ENCODE peak calls at places on chromosomes 1 and 21, in nine cellular contexts. I is neural progenitor cell, H is mesothelial cell of epicardium, J is GM13976, A is dorsolateral prefrontal cortex, F is neural crest cell, N is tibial nerve, T is heart right ventricle, Q is brain microvascular endothelial cell. Y is an unnamed sample.

GRCh38 chr1:154594811-154595210 is 13.2 kb downstream of the ADAR start:
- DNase-seq in I (no peak), H (no peak), J (no peak), A (no peak), F (no peak), N (no peak), T (no peak), Q (no peak), Y (no peak)

GRCh38 chr1:8374812-8375211 is 56.9 kb downstream of the SLC45A1 start:
- DNase-seq in I (peak; percentile 55), H (no peak), J (no peak), A (no peak), F (no peak), N (no peak), T (peak; percentile 16), Q (peak; percentile 45), Y (no peak)

GRCh38 chr21:45048968-45049367 is 25.4 kb upstream of the ADARB1 start:
- DNase-seq in I (no peak), H (no peak), J (no peak), A (no peak), F (no peak), N (no peak), T (no peak), Q (no peak), Y (no peak)

GRCh38 chr1:95497566-95497965 is 263.6 kb downstream of the RWDD3 start:
- DNase-seq in I (no peak), H (no peak), J (no peak), A (no peak), F (no peak), N (no peak), T (no peak), Q (no peak), Y (no peak)

GRCh38 chr1:155957411-155957915 is 16.0 kb downstream of the RXFP4 start:
- DNase-seq in I (no peak), H (no peak), J (no peak), A (no peak), F (no peak), N (no peak), T (no peak), Q (no peak), Y (no peak)

GRCh38 chr1:53328490-53329182 is 766 bp upstream of the LRP8 start:
- DNase-seq in I (peak; percentile 72), H (no peak), J (no peak), A (no peak), F (no peak), N (no peak), T (no peak), Q (no peak), Y (no peak)

GRCh38 chr1:61053712-61054608 is 28.4 kb upstream of the NFIA start:
- DNase-seq in I (peak; percentile 49), H (no peak), J (no peak), A (peak; percentile 37), F (no peak), N (peak; percentile 17), T (peak; percentile 51), Q (no peak), Y (peak; percentile 63)

GRCh38 chr1:153658400-153659174 is at the start of gene SNAPIN:
- DNase-seq in I (peak; percentile 95), H (peak; percentile 88), J (peak; percentile 94), A (peak; percentile 83), F (peak; percentile 90), N (peak; percentile 88), T (peak; percentile 95), Q (peak; percentile 87), Y (peak; percentile 92)

GRCh38 chr1:154772611-154773515 is 97.2 kb downstream of the KCNN3 start:
- DNase-seq in I (peak; percentile 65), H (no peak), J (no peak), A (no peak), F (no peak), N (no peak), T (no peak), Q (no peak), Y (no peak)

GRCh38 chr1:32398401-32398800 is 4.2 kb upstream of the BSDC1 start:
- DNase-seq in I (no peak), H (no peak), J (no peak), A (no peak), F (no peak), N (no peak), T (no peak), Q (peak; percentile 18), Y (no peak)

DNA sequence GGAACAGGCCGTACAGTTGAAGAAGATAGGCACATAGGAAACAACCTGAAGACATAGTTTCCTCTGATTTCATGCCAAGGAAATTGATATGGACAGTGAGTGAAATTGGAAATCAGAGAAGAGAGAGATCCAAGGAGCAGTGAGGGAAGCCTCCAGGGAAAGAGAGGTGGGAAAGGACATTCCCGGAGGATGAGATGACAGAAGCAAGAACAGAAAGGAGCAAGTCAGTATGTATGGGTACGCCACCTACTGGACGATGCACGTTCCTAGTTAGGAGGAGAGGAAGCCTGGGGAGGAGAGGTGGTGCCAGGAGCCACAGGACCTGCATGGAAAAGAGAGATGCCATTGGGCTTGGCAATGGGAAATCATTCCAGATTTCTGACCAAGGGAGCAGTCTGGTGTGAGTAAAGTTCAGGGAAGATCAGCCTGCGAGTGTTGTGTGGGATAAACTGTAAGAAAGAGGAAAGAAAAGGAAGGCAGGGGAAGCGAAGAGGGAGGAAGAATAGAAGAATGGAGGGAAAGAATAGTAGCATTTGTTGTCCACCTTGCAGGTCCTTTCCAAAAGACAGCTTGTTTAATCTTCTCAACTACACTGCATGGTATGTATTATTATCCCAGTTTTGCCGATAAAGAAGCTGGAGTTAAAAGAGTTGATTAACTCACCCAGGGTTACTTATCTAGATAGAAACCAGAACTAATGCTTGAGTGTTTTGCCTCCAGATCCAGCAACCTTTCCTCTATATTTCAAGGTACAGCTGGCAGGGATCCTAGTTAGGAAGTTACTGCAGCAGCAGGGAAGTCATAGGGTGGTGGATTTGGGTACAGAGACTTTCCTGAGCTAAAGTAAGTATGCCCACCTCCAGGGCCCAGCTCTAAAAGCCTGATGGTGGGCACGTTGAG is 27.4 kb downstream of the C1orf116 start:
- DNase-seq in I (peak; percentile 78), H (no peak), J (peak; percentile 56), A (no peak), F (peak; percentile 62), N (peak; percentile 38), T (peak; percentile 45), Q (peak; percentile 69), Y (peak; percentile 59)
- TF ChIP-seq CTCF in I (peak; percentile 73), H (peak; percentile 51), J (peak; percentile 80), A (peak; percentile 63), F (peak; percentile 69), N (no peak), T (peak; percentile 56), Q (peak; percentile 92), Y (peak; percentile 74)

GRCh38 chr1:46034601-46035516 is 97.6 kb downstream of the PIK3R3 start:
- DNase-seq in I (no peak), H (no peak), J (no peak), A (no peak), F (no peak), N (no peak), T (no peak), Q (no peak), Y (no peak)
- TF ChIP-seq CTCF in I (no peak), H (no peak), J (no peak), A (no peak), F (no peak), N (no peak), T (no peak), Q (peak; percentile 4), Y (no peak)

DNA sequence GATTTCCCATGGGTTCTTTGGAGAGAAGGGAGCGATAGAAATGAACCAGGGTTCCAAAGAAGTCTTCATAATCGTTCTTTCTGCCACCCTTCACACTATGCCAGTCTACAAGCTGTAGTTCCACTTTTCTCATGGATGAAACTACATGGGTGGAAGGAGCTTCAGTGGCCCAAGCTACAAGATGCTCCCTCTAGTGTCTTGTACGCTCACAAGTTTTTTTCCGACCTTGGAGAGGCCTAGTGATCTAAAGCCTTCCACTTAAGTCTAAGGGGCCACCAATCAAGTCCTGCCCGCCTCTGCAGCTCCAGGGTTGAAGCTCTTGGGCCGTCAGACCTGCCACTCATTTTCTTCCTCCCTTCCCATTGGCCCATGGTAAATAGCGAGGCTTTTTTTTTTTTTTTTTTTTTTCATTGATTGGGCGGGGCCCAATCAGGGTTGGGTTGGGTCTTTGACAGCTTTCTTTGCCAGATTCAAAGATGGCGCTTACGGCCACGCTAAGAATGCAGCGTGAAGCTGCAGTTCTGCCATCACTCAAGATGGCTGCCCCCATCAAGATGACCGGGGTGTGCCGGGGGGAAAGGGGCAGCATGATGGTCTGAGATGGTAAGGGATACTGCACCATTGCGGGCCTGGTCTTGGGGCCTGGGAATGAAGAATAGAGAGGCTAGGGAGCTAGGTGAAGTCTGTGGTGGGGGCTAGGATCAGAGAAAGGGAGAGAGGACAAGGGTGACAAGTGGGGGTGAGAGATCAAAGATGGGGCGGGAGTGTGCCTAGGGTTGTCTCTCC is at the start of gene TOMM40L:
- DNase-seq in I (peak; percentile 97), H (peak; percentile 81), J (peak; percentile 93), A (peak; percentile 70), F (peak; percentile 76), N (peak; percentile 84), T (peak; percentile 95), Q (peak; percentile 99), Y (peak; percentile 85)
- TF ChIP-seq CTCF in I (peak; percentile 55), H (no peak), J (peak; percentile 50), A (peak; percentile 50), F (peak; percentile 60), N (peak; percentile 74), T (peak; percentile 55), Q (peak; percentile 76), Y (peak; percentile 14)

GRCh38 chr1:94063379-94063778 is 57.6 kb downstream of the ABCA4 start:
- DNase-seq in I (peak; percentile 52), H (no peak), J (no peak), A (no peak), F (peak; percentile 17), N (peak; percentile 55), T (peak; percentile 84), Q (peak; percentile 81), Y (no peak)
- TF ChIP-seq CTCF in I (peak; percentile 53), H (no peak), J (no peak), A (peak; percentile 32), F (peak; percentile 48), N (peak; percentile 52), T (peak; percentile 53), Q (peak; percentile 72), Y (no peak)

GRCh38 chr1:181516706-181517105 is 33.4 kb downstream of the CACNA1E start:
- DNase-seq in I (no peak), H (no peak), J (no peak), A (no peak), F (no peak), N (no peak), T (no peak), Q (no peak), Y (no peak)

GRCh38 chr1:181513786-181514297 is 30.5 kb downstream of the CACNA1E start:
- DNase-seq in I (no peak), H (no peak), J (no peak), A (no peak), F (no peak), N (no peak), T (no peak), Q (no peak), Y (no peak)

GRCh38 chr1:181518152-181518551 is 34.8 kb downstream of the CACNA1E start:
- DNase-seq in I (no peak), H (no peak), J (no peak), A (no peak), F (no peak), N (no peak), T (no peak), Q (no peak), Y (no peak)

GRCh38 chr1:181517181-181517875 is 34.0 kb downstream of the CACNA1E start:
- DNase-seq in I (no peak), H (no peak), J (no peak), A (no peak), F (no peak), N (no peak), T (no peak), Q (no peak), Y (no peak)

GRCh38 chr1:181514298-181515290 is 31.3 kb downstream of the CACNA1E start:
- DNase-seq in I (no peak), H (no peak), J (peak; percentile 29), A (no peak), F (no peak), N (no peak), T (no peak), Q (no peak), Y (no peak)
- TF ChIP-seq CTCF in I (no peak), H (no peak), J (no peak), A (no peak), F (no peak), N (no peak), T (no peak), Q (no peak), Y (no peak)

Y was measured in glutamatergic neuron.